ENCODE peak calls at places on chromosomes 12 and 14, in six cellular contexts. O is lung; L is AG10803; P is choroid plexus epithelial cell; Y is activated CD4-positive, alpha-beta T cell treated with anti-CD3 and anti-CD28 coated beads, Interleukin-2, amount 10 ng/mL, durations not matched to agents 7 days and 5 days; J is adrenal gland. G is an unnamed sample.

GRCh38 chr12:77494306-77494705 is 336.4 kb upstream of the NAV3 start:
- DNase-seq in Y (no peak), L (peak), O (no peak), P (no peak), J (no peak), G (no peak)

GRCh38 chr12:49557917-49558215 is 10.1 kb downstream of the MCRS1 start:
- DNase-seq in P (no peak), O (no peak), L (no peak), Y (no peak), J (no peak), G (no peak)

GRCh38 chr12:106719879-106720278 is 54.6 kb upstream of the RIC8B start:
- DNase-seq in L (no peak), O (no peak), P (no peak), Y (no peak), J (no peak), G (no peak)

GRCh38 chr12:19234991-19235876 is 105.7 kb downstream of the PLEKHA5 start:
- DNase-seq in P (peak), O (no peak), J (no peak), L (peak), Y (no peak), G (peak)

GRCh38 chr14:91373591-91374245 is 43.9 kb downstream of the CCDC88C start:
- DNase-seq in J (no peak), P (no peak), O (no peak), Y (peak), L (no peak), G (no peak)

GRCh38 chr14:34629344-34629656 is 648 bp downstream of the SNX6 start:
- DNase-seq in J (no peak), Y (no peak), L (no peak), O (no peak), P (no peak), G (no peak)

GRCh38 chr12:29164477-29165163 is 15.5 kb downstream of the FAR2 start:
- DNase-seq in J (no peak), L (peak), P (peak), O (no peak), Y (no peak), G (peak)

GRCh38 chr12:70733385-70733784 is 96.2 kb upstream of the PTPRB start:
- DNase-seq in Y (peak), P (peak), O (no peak), J (peak), L (peak), G (peak)

GRCh38 chr12:3034067-3034750 is 43.0 kb upstream of the TSPAN9 start:
- DNase-seq in J (peak), L (peak), O (peak), P (peak), Y (peak), G (peak)

GRCh38 chr12:53676715-53677611 is 1.1 kb upstream of the ATP5MC2 start:
- DNase-seq in J (peak), P (peak), Y (no peak), O (no peak), L (peak), G (peak)

GRCh38 chr12:96249196-96250118 is 55.3 kb downstream of the ELK3 start:
- DNase-seq in P (peak), O (no peak), Y (no peak), L (peak), J (peak), G (no peak)

GRCh38 chr12:122166422-122167327 is 7.3 kb downstream of the IL31 start:
- DNase-seq in L (no peak), Y (peak), O (no peak), J (no peak), P (no peak), G (no peak)

GRCh38 chr12:57471-57980 is 9.0 kb upstream of the IQSEC3 start:
- DNase-seq in J (no peak), O (no peak), Y (no peak), L (no peak), P (no peak), G (no peak)

GRCh38 chr14:55731247-55731872 is 151.4 kb downstream of the KTN1 start:
- DNase-seq in L (no peak), J (no peak), P (no peak), Y (no peak), O (no peak), G (no peak)

GRCh38 chr14:94180655-94181271 is 6.6 kb downstream of the PPP4R4 start:
- DNase-seq in P (peak), J (no peak), L (peak), Y (peak), O (no peak), G (peak)

GRCh38 chr12:19177754-19178153 is 48.2 kb downstream of the PLEKHA5 start:
- DNase-seq in Y (no peak), O (no peak), J (no peak), L (no peak), P (peak), G (no peak)

GRCh38 chr14:104882325-104882973 is 17.4 kb downstream of the CEP170B start:
- DNase-seq in J (no peak), O (peak), Y (peak), P (peak), L (no peak), G (no peak)

GRCh38 chr12:67991158-67991557 is 1.9 kb downstream of the IFNG-AS1 start:
- DNase-seq in Y (no peak), O (no peak), J (no peak), P (no peak), L (no peak), G (no peak)

GRCh38 chr14:70339039-70339438 is 20.4 kb downstream of the COX16 start:
- DNase-seq in L (no peak), Y (no peak), J (no peak), O (no peak), P (no peak), G (no peak)

GRCh38 chr14:22793976-22794375 is 21.3 kb downstream of the SLC7A7 start:
- DNase-seq in Y (no peak), P (no peak), O (no peak), L (no peak), J (no peak), G (no peak)

GRCh38 chr12:96986883-96987523 is 79.9 kb downstream of the NEDD1 start:
- DNase-seq in L (peak), Y (peak), P (peak), J (peak), O (no peak), G (peak)

GRCh38 chr14:101077511-101078074 is 174.1 kb upstream of the RTL1 start:
- DNase-seq in Y (no peak), L (no peak), P (peak), O (peak), J (peak), G (no peak)

GRCh38 chr14:54722791-54723432 is 156.0 kb downstream of the SAMD4A start:
- DNase-seq in P (peak), Y (peak), J (no peak), O (no peak), L (peak), G (peak)

GRCh38 chr12:31370645-31371620 is 45.0 kb upstream of the SINHCAF start:
- DNase-seq in L (no peak), J (no peak), O (no peak), Y (no peak), P (peak), G (no peak)

GRCh38 chr12:112549031-112549430 is 130.3 kb downstream of the PTPN11 start:
- DNase-seq in Y (no peak), P (no peak), L (no peak), J (no peak), O (no peak), G (no peak)

GRCh38 chr14:63388766-63389431 is 70.2 kb upstream of the GPHB5 start:
- DNase-seq in P (peak), J (peak), Y (peak), L (peak), O (peak), G (peak)

GRCh38 chr12:19896534-19896933 is 457.2 kb downstream of the AEBP2 start:
- DNase-seq in Y (no peak), L (no peak), P (no peak), J (no peak), O (no peak), G (no peak)

GRCh38 chr14:76768201-76768656 is 7.0 kb downstream of the VASH1 start:
- DNase-seq in P (peak), J (peak), Y (peak), L (no peak), O (peak), G (no peak)

GRCh38 chr12:39646963-39647362 is 27.4 kb upstream of the ABCD2 start:
- DNase-seq in J (no peak), Y (no peak), P (peak), L (peak), O (no peak), G (no peak)

GRCh38 chr12:292186-292585 is 29.6 kb upstream of the SLC6A13 start:
- DNase-seq in P (no peak), Y (no peak), O (no peak), L (peak), J (no peak), G (peak)

GRCh38 chr12:71840226-71840847 is 778 bp downstream of the TBC1D15 start:
- DNase-seq in J (no peak), P (peak), O (no peak), L (peak), Y (peak), G (peak)

GRCh38 chr12:113088037-113088436 is 31.5 kb downstream of the DTX1 start:
- DNase-seq in Y (no peak), J (no peak), P (no peak), L (no peak), O (no peak), G (no peak)

GRCh38 chr14:24362241-24362960 is 5.6 kb upstream of the NFATC4 start:
- DNase-seq in L (peak), O (no peak), J (no peak), Y (no peak), P (no peak), G (no peak)

GRCh38 chr14:67566908-67567307 is 33.2 kb downstream of the PIGH start:
- DNase-seq in Y (no peak), P (peak), O (no peak), J (peak), L (peak), G (peak)

GRCh38 chr14:51430079-51430478 is 190.0 kb downstream of the TMX1 start:
- DNase-seq in J (no peak), P (peak), O (no peak), Y (no peak), L (no peak), G (peak)

GRCh38 chr12:113048716-113049127 is 7.8 kb upstream of the DTX1 start:
- DNase-seq in J (peak), O (peak), L (peak), P (peak), Y (peak), G (peak)

GRCh38 chr12:45591635-45592034 is 137.9 kb upstream of the ARID2 start:
- DNase-seq in O (no peak), P (no peak), Y (no peak), J (no peak), L (no peak), G (no peak)

GRCh38 chr12:127060933-127061332 is 1206.0 kb upstream of the TMEM132C start:
- DNase-seq in J (no peak), O (no peak), P (no peak), Y (no peak), L (no peak), G (no peak)

GRCh38 chr14:48936352-48936751 is 649.8 kb downstream of the RPS29 start:
- DNase-seq in L (peak), O (no peak), P (peak), J (peak), Y (no peak), G (no peak)

GRCh38 chr14:87131879-87132278 is 861.1 kb downstream of the GALC start:
- DNase-seq in O (no peak), P (no peak), J (no peak), L (peak), Y (no peak), G (peak)

G was measured in LHCN-M2.